ENCODE peak calls at places on chromosomes 7 and 10, in seven cellular contexts. One of them, this sample, is unnamed.

GRCh38 chr10:5628798-5629788 is 37.3 kb downstream of the ASB13 start:
- DNase-seq in right lobe of liver: no peak
- DNase-seq in AG10803: no peak
- DNase-seq in Right ventricle myocardium superior: no peak
- DNase-seq in tibial nerve: no peak
- DNase-seq in transverse colon: no peak
- DNase-seq in activated T-cell treated with anti-CD3 and anti-CD28 coated beads, Interleukin-2, amount 50 U/mL, for 24 hours: peak; percentile 44
- DNase-seq in this sample: no peak

GRCh38 chr10:96765406-96766240 is 45.3 kb upstream of the PIK3AP1 start:
- DNase-seq in right lobe of liver: peak; percentile 74
- DNase-seq in AG10803: peak; percentile 57
- DNase-seq in Right ventricle myocardium superior: peak; percentile 82
- DNase-seq in tibial nerve: peak; percentile 74
- DNase-seq in transverse colon: peak; percentile 86
- DNase-seq in activated T-cell treated with anti-CD3 and anti-CD28 coated beads, Interleukin-2, amount 50 U/mL, for 24 hours: peak; percentile 80
- DNase-seq in this sample: peak; percentile 66

GRCh38 chr7:133936074-133936473 is 191.1 kb upstream of the LRGUK start:
- DNase-seq in right lobe of liver: no peak
- DNase-seq in AG10803: no peak
- DNase-seq in Right ventricle myocardium superior: no peak
- DNase-seq in tibial nerve: no peak
- DNase-seq in transverse colon: no peak
- DNase-seq in activated T-cell treated with anti-CD3 and anti-CD28 coated beads, Interleukin-2, amount 50 U/mL, for 24 hours: no peak
- DNase-seq in this sample: no peak

GRCh38 chr10:80449545-80449944 is 4.6 kb upstream of the TSPAN14 start:
- DNase-seq in right lobe of liver: no peak
- DNase-seq in AG10803: no peak
- DNase-seq in Right ventricle myocardium superior: no peak
- DNase-seq in tibial nerve: no peak
- DNase-seq in transverse colon: no peak
- DNase-seq in activated T-cell treated with anti-CD3 and anti-CD28 coated beads, Interleukin-2, amount 50 U/mL, for 24 hours: no peak
- DNase-seq in this sample: no peak

GRCh38 chr7:104946338-104946737 is 67.7 kb upstream of the KMT2E start:
- DNase-seq in right lobe of liver: no peak
- DNase-seq in AG10803: no peak
- DNase-seq in Right ventricle myocardium superior: no peak
- DNase-seq in tibial nerve: no peak
- DNase-seq in transverse colon: no peak
- DNase-seq in activated T-cell treated with anti-CD3 and anti-CD28 coated beads, Interleukin-2, amount 50 U/mL, for 24 hours: no peak
- DNase-seq in this sample: no peak

GRCh38 chr10:73910764-73911552 is at the start of gene PLAU:
- DNase-seq in right lobe of liver: peak; percentile 65
- DNase-seq in AG10803: no peak
- DNase-seq in Right ventricle myocardium superior: peak; percentile 81
- DNase-seq in tibial nerve: peak; percentile 27
- DNase-seq in transverse colon: peak; percentile 44
- DNase-seq in activated T-cell treated with anti-CD3 and anti-CD28 coated beads, Interleukin-2, amount 50 U/mL, for 24 hours: peak; percentile 62
- DNase-seq in this sample: peak; percentile 75

GRCh38 chr10:14554091-14554842 is 220.4 kb downstream of the FAM107B start:
- DNase-seq in right lobe of liver: no peak
- DNase-seq in AG10803: no peak
- DNase-seq in Right ventricle myocardium superior: no peak
- DNase-seq in tibial nerve: no peak
- DNase-seq in transverse colon: peak; percentile 41
- DNase-seq in activated T-cell treated with anti-CD3 and anti-CD28 coated beads, Interleukin-2, amount 50 U/mL, for 24 hours: no peak
- DNase-seq in this sample: no peak

GRCh38 chr10:1504286-1504685 is 233.0 kb downstream of the ADARB2 start:
- DNase-seq in right lobe of liver: no peak
- DNase-seq in AG10803: no peak
- DNase-seq in Right ventricle myocardium superior: no peak
- DNase-seq in tibial nerve: no peak
- DNase-seq in transverse colon: no peak
- DNase-seq in activated T-cell treated with anti-CD3 and anti-CD28 coated beads, Interleukin-2, amount 50 U/mL, for 24 hours: no peak
- DNase-seq in this sample: no peak

GRCh38 chr7:134997214-134997885 is 11.0 kb downstream of the AGBL3 start:
- DNase-seq in right lobe of liver: no peak
- DNase-seq in AG10803: no peak
- DNase-seq in Right ventricle myocardium superior: no peak
- DNase-seq in tibial nerve: no peak
- DNase-seq in transverse colon: no peak
- DNase-seq in activated T-cell treated with anti-CD3 and anti-CD28 coated beads, Interleukin-2, amount 50 U/mL, for 24 hours: no peak
- DNase-seq in this sample: no peak

GRCh38 chr7:30910369-30911073 is 1.1 kb upstream of the AQP1 start:
- DNase-seq in right lobe of liver: no peak
- DNase-seq in AG10803: no peak
- DNase-seq in Right ventricle myocardium superior: no peak
- DNase-seq in tibial nerve: no peak
- DNase-seq in transverse colon: no peak
- DNase-seq in activated T-cell treated with anti-CD3 and anti-CD28 coated beads, Interleukin-2, amount 50 U/mL, for 24 hours: no peak
- DNase-seq in this sample: no peak

GRCh38 chr10:124656113-124656490 is 88.1 kb downstream of the FAM53B start:
- DNase-seq in right lobe of liver: no peak
- DNase-seq in AG10803: no peak
- DNase-seq in Right ventricle myocardium superior: peak; percentile 26
- DNase-seq in tibial nerve: no peak
- DNase-seq in transverse colon: no peak
- DNase-seq in activated T-cell treated with anti-CD3 and anti-CD28 coated beads, Interleukin-2, amount 50 U/mL, for 24 hours: no peak
- DNase-seq in this sample: no peak

GRCh38 chr7:106871793-106872571 is 6.9 kb downstream of the PIK3CG start:
- DNase-seq in right lobe of liver: no peak
- DNase-seq in AG10803: no peak
- DNase-seq in Right ventricle myocardium superior: no peak
- DNase-seq in tibial nerve: no peak
- DNase-seq in transverse colon: no peak
- DNase-seq in activated T-cell treated with anti-CD3 and anti-CD28 coated beads, Interleukin-2, amount 50 U/mL, for 24 hours: no peak
- DNase-seq in this sample: no peak

GRCh38 chr10:85137253-85137652 is 808.9 kb downstream of the CCSER2 start:
- DNase-seq in right lobe of liver: no peak
- DNase-seq in AG10803: no peak
- DNase-seq in Right ventricle myocardium superior: no peak
- DNase-seq in tibial nerve: no peak
- DNase-seq in transverse colon: no peak
- DNase-seq in activated T-cell treated with anti-CD3 and anti-CD28 coated beads, Interleukin-2, amount 50 U/mL, for 24 hours: no peak
- DNase-seq in this sample: no peak

GRCh38 chr7:158129037-158130022 is 458.3 kb downstream of the PTPRN2 start:
- DNase-seq in right lobe of liver: no peak
- DNase-seq in AG10803: no peak
- DNase-seq in Right ventricle myocardium superior: no peak
- DNase-seq in tibial nerve: no peak
- DNase-seq in transverse colon: no peak
- DNase-seq in activated T-cell treated with anti-CD3 and anti-CD28 coated beads, Interleukin-2, amount 50 U/mL, for 24 hours: no peak
- DNase-seq in this sample: peak; percentile 27

GRCh38 chr10:60797200-60797599 is 18.9 kb downstream of the CDK1 start:
- DNase-seq in right lobe of liver: no peak
- DNase-seq in AG10803: no peak
- DNase-seq in Right ventricle myocardium superior: no peak
- DNase-seq in tibial nerve: no peak
- DNase-seq in transverse colon: no peak
- DNase-seq in activated T-cell treated with anti-CD3 and anti-CD28 coated beads, Interleukin-2, amount 50 U/mL, for 24 hours: no peak
- DNase-seq in this sample: no peak

GRCh38 chr10:113309791-113310190 is 243.1 kb upstream of the HABP2 start:
- DNase-seq in right lobe of liver: no peak
- DNase-seq in AG10803: no peak
- DNase-seq in Right ventricle myocardium superior: no peak
- DNase-seq in tibial nerve: no peak
- DNase-seq in transverse colon: no peak
- DNase-seq in activated T-cell treated with anti-CD3 and anti-CD28 coated beads, Interleukin-2, amount 50 U/mL, for 24 hours: no peak
- DNase-seq in this sample: no peak

GRCh38 chr10:74816824-74817498 is 9.4 kb upstream of the KAT6B start:
- DNase-seq in right lobe of liver: no peak
- DNase-seq in AG10803: no peak
- DNase-seq in Right ventricle myocardium superior: no peak
- DNase-seq in tibial nerve: no peak
- DNase-seq in transverse colon: no peak
- DNase-seq in activated T-cell treated with anti-CD3 and anti-CD28 coated beads, Interleukin-2, amount 50 U/mL, for 24 hours: no peak
- DNase-seq in this sample: no peak

GRCh38 chr10:70690584-70690983 is 18.3 kb downstream of the ADAMTS14 start:
- DNase-seq in right lobe of liver: no peak
- DNase-seq in AG10803: no peak
- DNase-seq in Right ventricle myocardium superior: no peak
- DNase-seq in tibial nerve: no peak
- DNase-seq in transverse colon: no peak
- DNase-seq in activated T-cell treated with anti-CD3 and anti-CD28 coated beads, Interleukin-2, amount 50 U/mL, for 24 hours: no peak
- DNase-seq in this sample: no peak

GRCh38 chr7:16739863-16740622 is 13.5 kb upstream of the TSPAN13 start:
- DNase-seq in right lobe of liver: no peak
- DNase-seq in AG10803: peak; percentile 94
- DNase-seq in Right ventricle myocardium superior: no peak
- DNase-seq in tibial nerve: no peak
- DNase-seq in transverse colon: peak; percentile 26
- DNase-seq in activated T-cell treated with anti-CD3 and anti-CD28 coated beads, Interleukin-2, amount 50 U/mL, for 24 hours: no peak
- DNase-seq in this sample: no peak

GRCh38 chr10:124072106-124072505 is 21.3 kb downstream of the CHST15 start:
- DNase-seq in right lobe of liver: no peak
- DNase-seq in AG10803: no peak
- DNase-seq in Right ventricle myocardium superior: no peak
- DNase-seq in tibial nerve: no peak
- DNase-seq in transverse colon: peak; percentile 56
- DNase-seq in activated T-cell treated with anti-CD3 and anti-CD28 coated beads, Interleukin-2, amount 50 U/mL, for 24 hours: no peak
- DNase-seq in this sample: no peak

GRCh38 chr10:32263300-32263699 is 83.7 kb downstream of the EPC1 start:
- DNase-seq in right lobe of liver: no peak
- DNase-seq in AG10803: no peak
- DNase-seq in Right ventricle myocardium superior: no peak
- DNase-seq in tibial nerve: no peak
- DNase-seq in transverse colon: no peak
- DNase-seq in activated T-cell treated with anti-CD3 and anti-CD28 coated beads, Interleukin-2, amount 50 U/mL, for 24 hours: no peak
- DNase-seq in this sample: no peak

GRCh38 chr7:47392241-47392759 is 189.6 kb downstream of the TNS3 start:
- DNase-seq in right lobe of liver: no peak
- DNase-seq in AG10803: peak; percentile 96
- DNase-seq in Right ventricle myocardium superior: peak; percentile 87
- DNase-seq in tibial nerve: peak; percentile 44
- DNase-seq in transverse colon: no peak
- DNase-seq in activated T-cell treated with anti-CD3 and anti-CD28 coated beads, Interleukin-2, amount 50 U/mL, for 24 hours: no peak
- DNase-seq in this sample: peak; percentile 76

GRCh38 chr10:71396714-71397339 is at the start of gene CDH23:
- DNase-seq in right lobe of liver: peak; percentile 66
- DNase-seq in AG10803: no peak
- DNase-seq in Right ventricle myocardium superior: peak; percentile 64
- DNase-seq in tibial nerve: no peak
- DNase-seq in transverse colon: peak; percentile 38
- DNase-seq in activated T-cell treated with anti-CD3 and anti-CD28 coated beads, Interleukin-2, amount 50 U/mL, for 24 hours: peak; percentile 40
- DNase-seq in this sample: no peak

GRCh38 chr7:155094636-155095035 is 24.5 kb downstream of the HTR5A start:
- DNase-seq in right lobe of liver: no peak
- DNase-seq in AG10803: no peak
- DNase-seq in Right ventricle myocardium superior: no peak
- DNase-seq in tibial nerve: no peak
- DNase-seq in transverse colon: no peak
- DNase-seq in activated T-cell treated with anti-CD3 and anti-CD28 coated beads, Interleukin-2, amount 50 U/mL, for 24 hours: no peak
- DNase-seq in this sample: no peak

GRCh38 chr10:86310291-86310690 is 56.3 kb downstream of the GRID1 start:
- DNase-seq in right lobe of liver: no peak
- DNase-seq in AG10803: no peak
- DNase-seq in Right ventricle myocardium superior: no peak
- DNase-seq in tibial nerve: no peak
- DNase-seq in transverse colon: no peak
- DNase-seq in activated T-cell treated with anti-CD3 and anti-CD28 coated beads, Interleukin-2, amount 50 U/mL, for 24 hours: no peak
- DNase-seq in this sample: no peak

GRCh38 chr7:88259656-88260380 is 40.0 kb upstream of the SRI start:
- DNase-seq in right lobe of liver: no peak
- DNase-seq in AG10803: no peak
- DNase-seq in Right ventricle myocardium superior: no peak
- DNase-seq in tibial nerve: no peak
- DNase-seq in transverse colon: no peak
- DNase-seq in activated T-cell treated with anti-CD3 and anti-CD28 coated beads, Interleukin-2, amount 50 U/mL, for 24 hours: no peak
- DNase-seq in this sample: no peak

GRCh38 chr10:69217119-69217754 is 2.9 kb upstream of the HKDC1 start:
- DNase-seq in right lobe of liver: no peak
- DNase-seq in AG10803: peak; percentile 91
- DNase-seq in Right ventricle myocardium superior: no peak
- DNase-seq in tibial nerve: no peak
- DNase-seq in transverse colon: no peak
- DNase-seq in activated T-cell treated with anti-CD3 and anti-CD28 coated beads, Interleukin-2, amount 50 U/mL, for 24 hours: no peak
- DNase-seq in this sample: no peak

GRCh38 chr7:30020535-30020934 is 6.0 kb downstream of the FKBP14 start:
- DNase-seq in right lobe of liver: no peak
- DNase-seq in AG10803: no peak
- DNase-seq in Right ventricle myocardium superior: no peak
- DNase-seq in tibial nerve: no peak
- DNase-seq in transverse colon: no peak
- DNase-seq in activated T-cell treated with anti-CD3 and anti-CD28 coated beads, Interleukin-2, amount 50 U/mL, for 24 hours: no peak
- DNase-seq in this sample: no peak

GRCh38 chr7:124784879-124785818 is 19.6 kb upstream of the GPR37 start:
- DNase-seq in right lobe of liver: peak; percentile 43
- DNase-seq in AG10803: peak; percentile 65
- DNase-seq in Right ventricle myocardium superior: no peak
- DNase-seq in tibial nerve: no peak
- DNase-seq in transverse colon: peak; percentile 44
- DNase-seq in activated T-cell treated with anti-CD3 and anti-CD28 coated beads, Interleukin-2, amount 50 U/mL, for 24 hours: no peak
- DNase-seq in this sample: no peak

GRCh38 chr7:39429421-39429820 is 136.8 kb upstream of the YAE1 start:
- DNase-seq in right lobe of liver: no peak
- DNase-seq in AG10803: no peak
- DNase-seq in Right ventricle myocardium superior: no peak
- DNase-seq in tibial nerve: no peak
- DNase-seq in transverse colon: no peak
- DNase-seq in activated T-cell treated with anti-CD3 and anti-CD28 coated beads, Interleukin-2, amount 50 U/mL, for 24 hours: no peak
- DNase-seq in this sample: no peak

GRCh38 chr10:33476757-33477273 is 142.3 kb upstream of the NRP1 start:
- DNase-seq in right lobe of liver: no peak
- DNase-seq in AG10803: no peak
- DNase-seq in Right ventricle myocardium superior: no peak
- DNase-seq in tibial nerve: no peak
- DNase-seq in transverse colon: no peak
- DNase-seq in activated T-cell treated with anti-CD3 and anti-CD28 coated beads, Interleukin-2, amount 50 U/mL, for 24 hours: no peak
- DNase-seq in this sample: no peak

GRCh38 chr7:134029743-134030142 is 97.4 kb upstream of the LRGUK start:
- DNase-seq in right lobe of liver: no peak
- DNase-seq in AG10803: peak; percentile 11
- DNase-seq in Right ventricle myocardium superior: no peak
- DNase-seq in tibial nerve: no peak
- DNase-seq in transverse colon: no peak
- DNase-seq in activated T-cell treated with anti-CD3 and anti-CD28 coated beads, Interleukin-2, amount 50 U/mL, for 24 hours: no peak
- DNase-seq in this sample: no peak

GRCh38 chr7:142496545-142496991 is 238.7 kb upstream of the PRSS58 start:
- DNase-seq in right lobe of liver: no peak
- DNase-seq in AG10803: peak; percentile 54
- DNase-seq in Right ventricle myocardium superior: no peak
- DNase-seq in tibial nerve: no peak
- DNase-seq in transverse colon: peak; percentile 26
- DNase-seq in activated T-cell treated with anti-CD3 and anti-CD28 coated beads, Interleukin-2, amount 50 U/mL, for 24 hours: no peak
- DNase-seq in this sample: no peak

GRCh38 chr10:59894114-59894513 is 12.2 kb downstream of the CCDC6 start:
- DNase-seq in right lobe of liver: no peak
- DNase-seq in AG10803: peak; percentile 81
- DNase-seq in Right ventricle myocardium superior: peak; percentile 57
- DNase-seq in tibial nerve: no peak
- DNase-seq in transverse colon: peak; percentile 69
- DNase-seq in activated T-cell treated with anti-CD3 and anti-CD28 coated beads, Interleukin-2, amount 50 U/mL, for 24 hours: no peak
- DNase-seq in this sample: no peak

GRCh38 chr7:133688483-133689239 is 435.8 kb downstream of the EXOC4 start:
- DNase-seq in right lobe of liver: no peak
- DNase-seq in AG10803: peak; percentile 91
- DNase-seq in Right ventricle myocardium superior: no peak
- DNase-seq in tibial nerve: no peak
- DNase-seq in transverse colon: no peak
- DNase-seq in activated T-cell treated with anti-CD3 and anti-CD28 coated beads, Interleukin-2, amount 50 U/mL, for 24 hours: no peak
- DNase-seq in this sample: no peak

GRCh38 chr10:3755440-3756359 is 29.3 kb downstream of the KLF6 start:
- DNase-seq in right lobe of liver: no peak
- DNase-seq in AG10803: peak; percentile 46
- DNase-seq in Right ventricle myocardium superior: no peak
- DNase-seq in tibial nerve: peak; percentile 55
- DNase-seq in transverse colon: no peak
- DNase-seq in activated T-cell treated with anti-CD3 and anti-CD28 coated beads, Interleukin-2, amount 50 U/mL, for 24 hours: no peak
- DNase-seq in this sample: no peak

This sample was measured in tibial artery.